ENCODE peak calls at places on chromosomes 13 and 19, in six cellular contexts. B, N, W, A, K and S are unnamed samples.
A peak's percentile ranks its signal among the peaks of the same experiment; 100 is the strongest.

GRCh38 chr13:74443623-74444022 is 309.4 kb upstream of the KLF12 start:
- DNase-seq in B (no peak), N (no peak), W (peak; percentile 85), A (no peak), K (no peak), S (no peak)

GRCh38 chr13:100389617-100390016 is 199.0 kb downstream of the GGACT start:
- DNase-seq in B (peak; percentile 52), N (no peak), W (no peak), A (no peak), K (no peak), S (no peak)

GRCh38 chr13:113860579-113861432 is 3.1 kb downstream of the GAS6 start:
- DNase-seq in B (no peak), N (peak; percentile 94), W (no peak), A (peak; percentile 82), K (no peak), S (peak; percentile 92)

GRCh38 chr19:45782820-45783785 is 813 bp upstream of the DMPK start:
- DNase-seq in B (no peak), N (peak; percentile 51), W (peak; percentile 92), A (no peak), K (peak; percentile 92), S (no peak)

GRCh38 chr13:28492527-28493367 is 2.2 kb downstream of the FLT1 start:
- DNase-seq in B (peak; percentile 62), N (no peak), W (no peak), A (no peak), K (no peak), S (no peak)

GRCh38 chr13:102721800-102722231 is 27.0 kb upstream of the METTL21C start:
- DNase-seq in B (no peak), N (no peak), W (peak; percentile 69), A (no peak), K (no peak), S (no peak)

GRCh38 chr19:55647732-55648656 is at the start of gene CCDC106:
- DNase-seq in B (peak; percentile 82), N (peak; percentile 91), W (peak; percentile 75), A (peak; percentile 82), K (peak; percentile 78), S (no peak)

GRCh38 chr19:29667941-29668340 is 2.7 kb downstream of the PLEKHF1 start:
- DNase-seq in B (peak; percentile 82), N (no peak), W (peak; percentile 32), A (no peak), K (no peak), S (peak; percentile 52)

GRCh38 chr19:46784262-46785053 is 3.9 kb downstream of the SLC1A5 start:
- DNase-seq in B (peak; percentile 92), N (peak; percentile 92), W (peak; percentile 93), A (peak; percentile 84), K (peak; percentile 72), S (peak; percentile 66)

GRCh38 chr13:99389520-99390304 is 82.5 kb upstream of the GPR183 start:
- DNase-seq in B (no peak), N (peak; percentile 29), W (no peak), A (no peak), K (no peak), S (no peak)

GRCh38 chr19:8265872-8266271 is 42.3 kb downstream of the CD320 start:
- DNase-seq in B (no peak), N (no peak), W (no peak), A (no peak), K (no peak), S (no peak)

GRCh38 chr19:38665950-38666661 is 18.7 kb downstream of the ACTN4 start:
- DNase-seq in B (no peak), N (peak; percentile 94), W (peak; percentile 54), A (peak; percentile 55), K (peak; percentile 86), S (no peak)

GRCh38 chr13:35349673-35350278 is 126.7 kb downstream of the MAB21L1 start:
- DNase-seq in B (no peak), N (no peak), W (no peak), A (peak; percentile 43), K (no peak), S (peak; percentile 93)

GRCh38 chr19:38932425-38933179 is 1.9 kb downstream of the MRPS12 start:
- DNase-seq in B (peak; percentile 32), N (peak; percentile 70), W (peak; percentile 65), A (no peak), K (no peak), S (peak; percentile 29)

GRCh38 chr13:32883501-32883900 is 132.7 kb upstream of the KL start:
- DNase-seq in B (no peak), N (no peak), W (peak; percentile 57), A (no peak), K (no peak), S (no peak)

GRCh38 chr19:1622007-1622406 is 16.7 kb upstream of the UQCR11 start:
- DNase-seq in B (no peak), N (no peak), W (no peak), A (no peak), K (no peak), S (no peak)

GRCh38 chr13:44459674-44460073 is 86.0 kb downstream of the SERP2 start:
- DNase-seq in B (no peak), N (no peak), W (no peak), A (no peak), K (no peak), S (no peak)

GRCh38 chr13:80716610-80717081 is 375.7 kb upstream of the SPRY2 start:
- DNase-seq in B (no peak), N (no peak), W (no peak), A (peak; percentile 60), K (peak; percentile 64), S (peak; percentile 5)

GRCh38 chr13:34678154-34678553 is 263.9 kb upstream of the NBEA start:
- DNase-seq in B (no peak), N (no peak), W (peak; percentile 39), A (no peak), K (no peak), S (no peak)

GRCh38 chr19:2607712-2608601 is 94.5 kb downstream of the GNG7 start:
- DNase-seq in B (peak; percentile 40), N (no peak), W (no peak), A (no peak), K (no peak), S (no peak)

GRCh38 chr19:17281391-17282304 is at the start of gene ANKLE1:
- DNase-seq in B (no peak), N (peak; percentile 86), W (peak; percentile 50), A (no peak), K (no peak), S (no peak)

GRCh38 chr13:42905542-42905941 is 86.5 kb downstream of the EPSTI1 start:
- DNase-seq in B (no peak), N (no peak), W (no peak), A (no peak), K (no peak), S (peak; percentile 38)

GRCh38 chr13:78430811-78431210 is 172.5 kb downstream of the POU4F1 start:
- DNase-seq in B (no peak), N (no peak), W (no peak), A (no peak), K (no peak), S (no peak)

GRCh38 chr13:29101404-29101803 is 281.3 kb downstream of the MTUS2 start:
- DNase-seq in B (peak; percentile 86), N (no peak), W (no peak), A (no peak), K (no peak), S (no peak)

GRCh38 chr19:648904-649733 is 9.4 kb downstream of the FGF22 start:
- DNase-seq in B (no peak), N (no peak), W (no peak), A (no peak), K (no peak), S (no peak)

GRCh38 chr19:35856546-35857149 is at the start of gene KIRREL2:
- DNase-seq in B (peak; percentile 76), N (peak; percentile 84), W (no peak), A (peak; percentile 21), K (no peak), S (no peak)

GRCh38 chr19:13102666-13103584 is at the start of gene LYL1:
- DNase-seq in B (no peak), N (peak; percentile 90), W (no peak), A (peak; percentile 82), K (peak; percentile 93), S (peak; percentile 49)

DNA sequence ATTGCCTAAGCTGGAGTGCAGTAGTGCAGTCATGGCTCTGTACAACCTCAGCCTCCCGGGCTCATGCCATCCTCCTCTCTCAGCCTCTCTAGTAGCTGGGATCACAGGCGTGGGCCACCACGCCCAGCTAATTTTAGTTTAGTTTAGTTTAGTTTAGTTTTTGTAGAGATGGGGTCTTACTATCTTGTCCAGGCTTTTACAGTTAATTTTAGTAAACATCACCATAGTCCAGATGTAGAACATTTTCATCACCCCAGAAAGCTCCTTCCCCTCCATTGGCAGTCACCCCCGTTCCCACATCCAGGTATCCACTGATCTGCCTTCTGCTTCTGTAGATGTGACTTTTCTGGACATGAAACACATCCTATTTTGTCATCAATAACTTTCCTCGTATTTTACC is 41.1 kb downstream of the DNM2 start:
- DNase-seq in B (no peak), N (no peak), W (no peak), A (no peak), K (no peak), S (no peak)
- H3K4me3 ChIP-seq in B (peak overlapping the region; percentile 45), N (no peak overlapping the region), W (no peak overlapping the region), A (no peak overlapping the region), K (no peak overlapping the region), S (no peak overlapping the region)

DNA sequence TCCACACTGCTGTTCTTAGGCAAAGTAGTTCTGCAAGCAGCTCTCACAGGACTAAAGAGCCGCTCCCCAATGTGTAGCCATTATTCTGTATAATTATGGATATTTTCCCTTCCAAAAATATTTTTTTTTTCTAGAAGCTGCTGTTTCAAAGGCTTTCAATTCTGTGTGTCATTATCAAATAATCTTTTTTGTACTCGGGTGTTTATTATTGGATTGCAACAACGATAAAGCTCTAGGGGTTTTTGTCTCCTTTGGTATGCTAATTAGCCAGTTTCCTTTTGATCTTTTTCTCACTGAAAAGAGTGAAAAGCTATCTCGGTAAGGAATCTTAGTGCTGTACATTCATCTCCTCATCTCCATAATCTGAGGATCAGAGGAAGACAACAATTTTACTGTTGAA is 136.6 kb downstream of the OLFM4 start:
- DNase-seq in B (no peak), N (no peak), W (no peak), A (no peak), K (no peak), S (no peak)
- H3K4me3 ChIP-seq in B (no peak overlapping the region), N (no peak overlapping the region), W (no peak overlapping the region), A (no peak overlapping the region), K (no peak overlapping the region), S (no peak overlapping the region)

DNA sequence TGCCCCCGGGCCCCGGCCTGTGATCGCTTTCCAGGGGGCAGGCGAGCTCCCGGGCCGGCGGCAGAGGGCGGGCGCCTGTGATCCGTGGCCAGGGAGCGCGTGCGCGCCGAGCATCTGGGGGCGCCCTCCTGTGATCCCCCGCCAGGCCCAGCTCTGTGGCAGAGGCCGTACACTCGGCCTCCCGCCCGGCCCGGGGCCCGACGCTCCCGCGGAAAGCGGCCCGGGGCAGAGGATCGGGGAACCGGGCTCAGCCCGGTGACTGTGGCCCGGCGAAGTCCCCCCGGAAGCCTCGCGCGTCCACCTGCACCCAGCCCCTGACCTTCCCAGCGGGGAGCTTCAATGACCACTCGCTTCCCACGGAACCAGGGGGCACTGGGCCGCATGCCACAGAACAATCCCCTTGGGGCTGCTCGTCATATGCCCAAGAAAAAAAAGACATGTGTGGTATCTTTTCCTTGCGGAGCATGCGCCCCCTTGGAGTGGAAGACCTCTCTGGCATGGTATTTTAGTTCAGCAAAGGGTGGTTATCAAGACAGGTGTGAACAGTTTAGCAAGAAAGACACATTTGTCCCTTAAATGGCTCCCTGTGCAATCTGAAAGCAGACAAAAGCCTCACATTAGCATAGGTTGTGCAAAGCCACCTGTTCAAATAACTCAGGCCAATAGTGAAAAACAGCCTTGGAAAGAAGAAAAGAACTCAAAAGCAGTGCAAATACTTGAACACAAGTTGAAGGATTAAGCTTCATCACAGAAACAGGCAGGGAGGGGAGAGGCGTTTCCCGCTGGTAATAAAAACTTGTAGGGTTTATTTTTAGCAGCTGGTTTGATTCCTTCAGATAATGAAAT is 290.8 kb upstream of the SOX21 start:
- DNase-seq in B (no peak), N (peak; percentile 57), W (no peak), A (peak; percentile 13), K (no peak), S (no peak)
- H3K4me3 ChIP-seq in B (no peak overlapping the region), N (peak overlapping the region; percentile 23), W (peak overlapping the region; percentile 42), A (no peak overlapping the region), K (no peak overlapping the region), S (no peak overlapping the region)

GRCh38 chr13:70896136-70896535 is 787.9 kb upstream of the KLHL1 start:
- DNase-seq in B (no peak), N (no peak), W (no peak), A (no peak), K (no peak), S (no peak)
- H3K4me3 ChIP-seq in B (no peak overlapping the region), N (no peak overlapping the region), W (no peak overlapping the region), A (no peak overlapping the region), K (no peak overlapping the region), S (no peak overlapping the region)